ENCODE peak calls at places on chromosomes 1 and 21, in five cellular contexts. Y, Q, P, E and I are unnamed samples.

GRCh38 chr1:3393024-3393986 is 61.2 kb upstream of the ARHGEF16 start:
- DNase-seq in Q (peak), P (no peak), Y (peak), E (no peak), I (no peak)

GRCh38 chr1:153795934-153796785 is 21.0 kb downstream of the SLC27A3 start:
- DNase-seq in Y (peak), Q (no peak), P (no peak), E (no peak), I (no peak)

GRCh38 chr21:45994738-45995685 is 13.4 kb downstream of the COL6A1 start:
- DNase-seq in Y (no peak), E (peak), Q (no peak), P (no peak), I (peak)

GRCh38 chr1:62621907-62622306 is 24.6 kb downstream of the ANGPTL3 start:
- DNase-seq in Y (no peak), E (no peak), Q (no peak), P (peak), I (peak)

GRCh38 chr1:185636848-185637247 is 97.3 kb upstream of the HMCN1 start:
- DNase-seq in Y (no peak), P (no peak), E (no peak), Q (no peak), I (peak)

GRCh38 chr21:34086887-34087306 is 13.5 kb downstream of the MRPS6 start:
- DNase-seq in Q (no peak), P (no peak), E (no peak), Y (no peak), I (no peak)

GRCh38 chr1:151072224-151072623 is 1.7 kb downstream of the GABPB2 start:
- DNase-seq in E (no peak), Q (no peak), Y (no peak), P (no peak), I (no peak)

GRCh38 chr1:219039018-219039740 is 134.5 kb upstream of the LYPLAL1 start:
- DNase-seq in E (no peak), Q (no peak), P (no peak), Y (no peak), I (no peak)

GRCh38 chr21:27480841-27481261 is 514.0 kb upstream of the ADAMTS5 start:
- DNase-seq in Q (no peak), P (no peak), Y (no peak), E (peak), I (no peak)

GRCh38 chr1:35717911-35718476 is 690 bp downstream of the C1orf216 start:
- DNase-seq in P (peak), Q (peak), E (no peak), Y (peak), I (no peak)

GRCh38 chr1:197444754-197445153 is 176.7 kb downstream of the CRB1 start:
- DNase-seq in E (no peak), Q (no peak), P (no peak), Y (no peak), I (no peak)

GRCh38 chr21:24939288-24939687 is 668.0 kb downstream of the MRPL39 start:
- DNase-seq in Q (peak), P (no peak), Y (peak), E (no peak), I (no peak)

DNA sequence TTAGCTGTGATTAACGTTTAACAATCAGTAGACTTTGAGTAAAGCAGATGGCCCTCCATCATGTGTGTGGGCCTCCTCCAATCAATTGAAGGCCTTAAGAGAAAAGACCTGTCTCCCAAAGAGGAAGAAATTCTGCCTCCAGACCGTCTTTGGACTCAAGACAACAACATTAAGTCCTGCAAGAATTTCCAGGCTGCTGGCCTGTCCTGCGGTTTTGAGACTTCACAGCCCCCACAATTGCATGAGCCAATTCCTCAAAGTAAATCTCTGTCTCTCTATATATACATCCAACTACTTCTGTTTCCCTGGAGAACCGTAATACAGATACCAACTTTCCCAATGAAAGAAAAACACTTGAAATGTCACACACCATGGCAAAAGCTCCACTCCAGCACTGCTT is 16.4 kb downstream of the REG4 start:
- DNase-seq in Y (no peak), Q (no peak), P (no peak), E (no peak), I (no peak)
- TF ChIP-seq POLR2AphosphoS5 in Y (no peak), Q (no peak), P (no peak), E (no peak), I (no peak)

GRCh38 chr1:169207825-169208520 is 101.5 kb downstream of the ATP1B1 start:
- DNase-seq in E (no peak), P (no peak), Q (no peak), Y (no peak), I (no peak)

GRCh38 chr1:169204184-169204583 is 97.7 kb downstream of the ATP1B1 start:
- DNase-seq in E (no peak), P (no peak), Q (no peak), Y (no peak), I (no peak)

GRCh38 chr1:169201084-169201619 is 94.7 kb downstream of the ATP1B1 start:
- DNase-seq in E (no peak), Y (no peak), P (no peak), Q (no peak), I (no peak)

GRCh38 chr1:169200319-169200718 is 93.8 kb downstream of the ATP1B1 start:
- DNase-seq in Y (no peak), P (no peak), E (no peak), Q (no peak), I (no peak)

DNA sequence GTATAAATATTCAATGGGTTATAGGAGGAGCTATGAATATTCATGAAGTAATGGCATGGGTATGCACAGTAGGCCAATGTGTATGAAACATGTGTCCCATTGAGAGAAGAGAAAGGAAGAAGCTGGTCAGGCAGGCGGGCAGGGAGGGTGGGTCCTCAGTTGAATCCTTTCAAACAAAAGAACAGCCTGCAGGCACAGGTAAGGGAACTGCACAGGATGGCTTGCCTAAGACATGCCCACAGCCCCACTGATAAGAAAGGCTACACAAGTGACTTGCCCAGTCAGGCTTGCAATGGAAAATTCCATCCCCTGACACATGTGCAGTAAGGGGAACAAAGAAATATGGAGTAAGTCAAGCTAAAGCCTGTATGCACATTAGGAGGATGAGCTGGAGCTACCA is 96.3 kb downstream of the ATP1B1 start:
- DNase-seq in Y (no peak), P (no peak), E (no peak), Q (no peak), I (no peak)
- TF ChIP-seq POLR2AphosphoS5 in Y (no peak), P (no peak), E (no peak), Q (no peak), I (no peak)

GRCh38 chr1:162384601-162385279 is 3.2 kb downstream of the C1orf226 start:
- DNase-seq in E (no peak), P (no peak), Q (no peak), Y (no peak), I (no peak)
- TF ChIP-seq POLR2AphosphoS5 in E (no peak), P (no peak), Q (no peak), Y (no peak), I (no peak)

GRCh38 chr1:226785805-226786204 is 46.7 kb upstream of the ITPKB start:
- DNase-seq in P (no peak), Y (no peak), E (no peak), Q (no peak), I (no peak)

GRCh38 chr1:226781937-226782609 is 43.0 kb upstream of the ITPKB start:
- DNase-seq in E (no peak), Y (no peak), Q (no peak), P (no peak), I (no peak)

GRCh38 chr1:226784081-226785049 is 45.3 kb upstream of the ITPKB start:
- DNase-seq in Q (no peak), E (no peak), Y (no peak), P (no peak), I (no peak)

GRCh38 chr1:226786550-226786949 is 47.5 kb upstream of the ITPKB start:
- DNase-seq in Q (no peak), P (no peak), Y (no peak), E (no peak), I (peak)

GRCh38 chr1:226783202-226783601 is 44.1 kb upstream of the ITPKB start:
- DNase-seq in Q (no peak), Y (no peak), P (no peak), E (no peak), I (no peak)
- TF ChIP-seq POLR2AphosphoS5 in Q (no peak), Y (no peak), P (no peak), E (no peak), I (no peak)

GRCh38 chr1:110050602-110051261 is 16.3 kb downstream of the STRIP1 start:
- DNase-seq in Y (no peak), Q (no peak), E (no peak), P (no peak), I (no peak)
- TF ChIP-seq POLR2AphosphoS5 in Y (no peak), Q (no peak), E (no peak), P (no peak), I (no peak)

DNA sequence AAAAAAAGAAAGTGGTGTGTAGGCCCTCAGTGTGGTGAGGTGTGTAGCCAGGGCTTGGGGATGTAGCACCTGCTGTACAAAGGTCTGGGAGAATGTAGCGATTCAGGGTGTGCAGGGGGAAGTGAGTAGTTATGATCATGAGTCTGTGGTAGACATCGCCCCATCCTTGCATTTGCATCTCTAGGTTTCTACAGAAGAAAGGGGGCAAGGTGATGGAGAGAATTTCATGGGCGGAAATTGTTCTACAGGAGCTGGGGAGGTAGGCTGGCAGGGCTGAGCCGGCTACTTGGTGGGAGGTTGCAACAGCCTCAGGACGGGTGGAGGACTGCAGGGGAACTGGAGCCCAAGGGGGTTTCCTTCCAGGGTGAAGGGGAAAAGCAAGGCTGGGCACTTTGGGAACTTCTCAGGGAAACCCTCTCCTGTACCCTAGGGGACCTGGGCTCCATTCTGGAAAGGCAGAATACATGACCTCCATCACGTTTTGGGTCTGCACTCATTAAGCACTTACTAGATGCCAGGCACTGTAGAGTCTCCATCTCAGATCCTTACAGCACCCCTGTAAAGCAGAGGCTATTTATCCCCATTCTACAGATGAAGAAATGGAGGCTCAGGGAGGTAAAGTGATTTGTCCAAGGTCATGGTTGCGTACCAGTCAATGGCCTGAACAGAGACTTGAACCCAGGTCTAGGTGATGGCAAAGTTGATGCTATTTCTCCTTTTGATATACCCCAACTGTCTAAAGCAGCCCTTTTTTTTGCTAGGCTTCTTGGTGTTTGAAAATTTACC is 14.5 kb upstream of the TNFRSF1B start:
- DNase-seq in Y (no peak), Q (no peak), E (no peak), P (no peak), I (peak)
- TF ChIP-seq POLR2AphosphoS5 in Y (no peak), Q (no peak), E (no peak), P (no peak), I (peak)

DNA sequence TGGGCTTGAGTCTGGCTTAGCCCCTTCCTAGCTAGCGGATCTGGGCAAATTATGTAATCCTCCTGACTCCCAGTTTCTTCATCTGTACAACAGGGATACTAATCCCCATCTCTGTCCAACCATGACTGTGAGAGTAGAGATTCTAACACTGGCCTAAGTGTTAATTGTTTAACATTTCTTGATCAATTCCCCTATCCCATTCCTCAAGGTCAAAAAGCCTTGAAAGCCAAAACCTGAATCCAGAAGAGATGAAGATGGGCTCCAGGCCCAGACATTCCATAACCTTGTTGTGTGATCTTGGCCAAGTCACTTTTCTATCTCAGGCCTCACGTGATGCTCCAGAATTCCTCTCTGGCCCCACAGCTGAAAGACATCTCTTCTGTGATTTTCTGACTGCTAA is 18.8 kb upstream of the PHLDA3 start:
- DNase-seq in P (no peak), E (no peak), Q (no peak), Y (no peak), I (no peak)
- TF ChIP-seq POLR2AphosphoS5 in P (no peak), E (peak), Q (peak), Y (no peak), I (no peak)

GRCh38 chr1:32944180-32944579 is 20.4 kb downstream of the RNF19B start:
- DNase-seq in E (no peak), Y (no peak), Q (no peak), P (no peak), I (no peak)

GRCh38 chr1:32933742-32934322 is 30.8 kb downstream of the RNF19B start:
- DNase-seq in Q (peak), Y (peak), E (peak), P (no peak), I (no peak)

GRCh38 chr1:32937061-32937460 is 27.5 kb downstream of the RNF19B start:
- DNase-seq in Q (no peak), P (no peak), Y (no peak), E (no peak), I (no peak)

GRCh38 chr1:32939655-32940371 is 24.8 kb downstream of the RNF19B start:
- DNase-seq in P (no peak), Y (no peak), Q (peak), E (no peak), I (no peak)
- TF ChIP-seq POLR2AphosphoS5 in P (no peak), Y (peak), Q (peak), E (no peak), I (no peak)